ENCODE peak calls at places on chromosome 9, in five cellular contexts. One of them, this sample, is unnamed.

GRCh38 chr9:77556396-77556795 is 91.7 kb downstream of the GNA14 start:
- DNase-seq in SK-N-SH: no peak
- DNase-seq in naive thymus-derived CD4-positive, alpha-beta T cell: no peak
- DNase-seq in effector CD8-positive, alpha-beta T cell: no peak
- DNase-seq in Daoy: no peak
- DNase-seq in this sample: no peak

GRCh38 chr9:113139953-113140352 is 10.9 kb upstream of the SLC31A2 start:
- DNase-seq in SK-N-SH: no peak
- DNase-seq in naive thymus-derived CD4-positive, alpha-beta T cell: no peak
- DNase-seq in effector CD8-positive, alpha-beta T cell: no peak
- DNase-seq in Daoy: no peak
- DNase-seq in this sample: no peak

GRCh38 chr9:109319072-109319630 is 1.7 kb downstream of the EPB41L4B start:
- DNase-seq in SK-N-SH: peak
- DNase-seq in naive thymus-derived CD4-positive, alpha-beta T cell: peak
- DNase-seq in effector CD8-positive, alpha-beta T cell: no peak
- DNase-seq in Daoy: no peak
- DNase-seq in this sample: no peak

GRCh38 chr9:134191455-134192209 is 27.3 kb upstream of the RNU6ATAC start:
- DNase-seq in SK-N-SH: peak
- DNase-seq in naive thymus-derived CD4-positive, alpha-beta T cell: no peak
- DNase-seq in effector CD8-positive, alpha-beta T cell: no peak
- DNase-seq in Daoy: no peak
- DNase-seq in this sample: no peak

GRCh38 chr9:69223605-69224004 is 49.5 kb downstream of the TJP2 start:
- DNase-seq in SK-N-SH: peak
- DNase-seq in naive thymus-derived CD4-positive, alpha-beta T cell: no peak
- DNase-seq in effector CD8-positive, alpha-beta T cell: no peak
- DNase-seq in Daoy: peak
- DNase-seq in this sample: no peak

GRCh38 chr9:22308177-22308576 is 138.4 kb upstream of the DMRTA1 start:
- DNase-seq in SK-N-SH: no peak
- DNase-seq in naive thymus-derived CD4-positive, alpha-beta T cell: no peak
- DNase-seq in effector CD8-positive, alpha-beta T cell: no peak
- DNase-seq in Daoy: no peak
- DNase-seq in this sample: no peak

GRCh38 chr9:36895744-36896260 is 138.3 kb downstream of the PAX5 start:
- DNase-seq in SK-N-SH: no peak
- DNase-seq in naive thymus-derived CD4-positive, alpha-beta T cell: no peak
- DNase-seq in effector CD8-positive, alpha-beta T cell: no peak
- DNase-seq in Daoy: no peak
- DNase-seq in this sample: no peak

GRCh38 chr9:95107001-95107749 is 210.3 kb downstream of the FANCC start:
- DNase-seq in SK-N-SH: no peak
- DNase-seq in naive thymus-derived CD4-positive, alpha-beta T cell: no peak
- DNase-seq in effector CD8-positive, alpha-beta T cell: no peak
- DNase-seq in Daoy: no peak
- DNase-seq in this sample: no peak

GRCh38 chr9:134057751-134058701 is 9.8 kb downstream of the BRD3 start:
- DNase-seq in SK-N-SH: no peak
- DNase-seq in naive thymus-derived CD4-positive, alpha-beta T cell: no peak
- DNase-seq in effector CD8-positive, alpha-beta T cell: no peak
- DNase-seq in Daoy: peak
- DNase-seq in this sample: no peak

GRCh38 chr9:93827545-93828330 is 127.4 kb downstream of the BARX1 start:
- DNase-seq in SK-N-SH: peak
- DNase-seq in naive thymus-derived CD4-positive, alpha-beta T cell: peak
- DNase-seq in effector CD8-positive, alpha-beta T cell: no peak
- DNase-seq in Daoy: peak
- DNase-seq in this sample: no peak

GRCh38 chr9:113375057-113376023 is 1.4 kb downstream of the HDHD3 start:
- DNase-seq in SK-N-SH: no peak
- DNase-seq in naive thymus-derived CD4-positive, alpha-beta T cell: no peak
- DNase-seq in effector CD8-positive, alpha-beta T cell: no peak
- DNase-seq in Daoy: no peak
- DNase-seq in this sample: no peak